ENCODE peak calls at places on chromosomes 3 and 15, in five cellular contexts. N, S, P, T and L are unnamed samples.

GRCh38 chr3:58999779-59000170 is 50.0 kb downstream of the CFAP20DC start:
- DNase-seq in N (peak), S (no peak), P (no peak), T (no peak), L (peak)

GRCh38 chr15:40545457-40545856 is 19.4 kb downstream of the CCDC32 start:
- DNase-seq in N (no peak), S (no peak), P (no peak), T (no peak), L (no peak)

GRCh38 chr3:115999598-115999997 is 376.3 kb downstream of the GAP43 start:
- DNase-seq in N (no peak), S (no peak), P (peak), T (no peak), L (no peak)

GRCh38 chr3:12901631-12902045 is 60.3 kb upstream of the RPL32 start:
- DNase-seq in N (no peak), S (no peak), P (no peak), T (no peak), L (no peak)

GRCh38 chr3:62940763-62941632 is 65.8 kb upstream of the CADPS start:
- DNase-seq in N (no peak), S (no peak), P (peak), T (no peak), L (peak)

GRCh38 chr3:69405067-69405466 is 19.2 kb upstream of the FRMD4B start:
- DNase-seq in N (no peak), S (no peak), P (no peak), T (no peak), L (no peak)

GRCh38 chr3:190912736-190913135 is 50.2 kb upstream of the GMNC start:
- DNase-seq in N (no peak), S (no peak), P (no peak), T (no peak), L (no peak)

GRCh38 chr3:46378426-46378942 is 7.7 kb downstream of the CCR5 start:
- DNase-seq in N (peak), S (peak), P (peak), T (peak), L (peak)

GRCh38 chr15:62400778-62401177 is 235.7 kb upstream of the C2CD4B start:
- DNase-seq in N (no peak), S (no peak), P (no peak), T (no peak), L (no peak)

GRCh38 chr15:67196222-67196621 is 58.2 kb downstream of the AAGAB start:
- DNase-seq in N (no peak), S (no peak), P (no peak), T (no peak), L (no peak)

GRCh38 chr3:98894791-98895576 is 6.5 kb downstream of the DCBLD2 start:
- DNase-seq in N (no peak), S (no peak), P (no peak), T (no peak), L (no peak)

GRCh38 chr15:70328137-70329115 is 230.7 kb upstream of the TLE3 start:
- DNase-seq in N (no peak), S (peak), P (no peak), T (peak), L (no peak)

GRCh38 chr15:82587805-82588204 is 47.5 kb upstream of the RPS17 start:
- DNase-seq in N (no peak), S (no peak), P (peak), T (no peak), L (no peak)

GRCh38 chr3:177538743-177539730 is 341.8 kb upstream of the TBL1XR1 start:
- DNase-seq in N (no peak), S (no peak), P (no peak), T (no peak), L (no peak)

GRCh38 chr15:70777156-70777926 is 14.0 kb upstream of the UACA start:
- DNase-seq in N (no peak), S (no peak), P (no peak), T (no peak), L (no peak)

GRCh38 chr3:35044185-35044584 is 595.1 kb upstream of the ARPP21 start:
- DNase-seq in N (no peak), S (no peak), P (no peak), T (no peak), L (no peak)

GRCh38 chr15:91782221-91782620 is 71.3 kb upstream of the SLCO3A1 start:
- DNase-seq in N (no peak), S (peak), P (no peak), T (no peak), L (no peak)

GRCh38 chr15:78149805-78150751 is 916 bp downstream of the IDH3A start:
- DNase-seq in N (peak), S (no peak), P (peak), T (no peak), L (no peak)

GRCh38 chr15:70495988-70496387 is 267.4 kb downstream of the UACA start:
- DNase-seq in N (no peak), S (no peak), P (no peak), T (no peak), L (no peak)

GRCh38 chr3:108103040-108103751 is 12.4 kb upstream of the CD47 start:
- DNase-seq in N (no peak), S (no peak), P (no peak), T (no peak), L (peak)

GRCh38 chr3:122200681-122201080 is 17.2 kb downstream of the CASR start:
- DNase-seq in N (no peak), S (no peak), P (no peak), T (no peak), L (no peak)

GRCh38 chr3:149356044-149356592 is 21.3 kb downstream of the TM4SF1 start:
- DNase-seq in N (no peak), S (no peak), P (no peak), T (no peak), L (no peak)

GRCh38 chr15:56244237-56244810 is 645 bp upstream of the RFX7 start:
- DNase-seq in N (peak), S (peak), P (peak), T (peak), L (peak)

GRCh38 chr3:69204315-69204957 is 82.0 kb upstream of the LMOD3 start:
- DNase-seq in N (no peak), S (peak), P (no peak), T (no peak), L (no peak)

GRCh38 chr3:184092199-184092598 is 4.7 kb upstream of the HTR3E start:
- DNase-seq in N (no peak), S (no peak), P (no peak), T (no peak), L (no peak)

GRCh38 chr15:57684491-57685184 is 21.9 kb upstream of the POLR2M start:
- DNase-seq in N (no peak), S (no peak), P (no peak), T (no peak), L (no peak)

GRCh38 chr15:41256577-41257038 is 25.5 kb downstream of the CHP1 start:
- DNase-seq in N (peak), S (no peak), P (no peak), T (no peak), L (no peak)

GRCh38 chr15:46786886-46787285 is 930.4 kb upstream of the SEMA6D start:
- DNase-seq in N (no peak), S (peak), P (peak), T (no peak), L (peak)

GRCh38 chr3:52052831-52053306 is 3.5 kb downstream of the DUSP7 start:
- DNase-seq in N (peak), S (peak), P (peak), T (peak), L (peak)

GRCh38 chr3:182713743-182714517 is 79.4 kb upstream of the ATP11B start:
- DNase-seq in N (peak), S (no peak), P (peak), T (peak), L (peak)

GRCh38 chr3:129120254-129121004 is 1.2 kb downstream of the RAB43 start:
- DNase-seq in N (peak), S (peak), P (peak), T (peak), L (peak)
- TF ChIP-seq CTCF in N (peak), S (peak), P (peak), T (peak), L (no peak)

GRCh38 chr3:100423611-100424010 is 22.3 kb downstream of the LNP1 start:
- DNase-seq in N (no peak), S (no peak), P (no peak), T (no peak), L (no peak)

GRCh38 chr3:100425321-100425720 is 24.0 kb downstream of the LNP1 start:
- DNase-seq in N (peak), S (no peak), P (no peak), T (no peak), L (no peak)

GRCh38 chr3:100426029-100426682 is 24.8 kb downstream of the LNP1 start:
- DNase-seq in N (no peak), S (no peak), P (no peak), T (no peak), L (no peak)

GRCh38 chr3:100429187-100429586 is 27.8 kb downstream of the LNP1 start:
- DNase-seq in N (no peak), S (no peak), P (no peak), T (no peak), L (no peak)

DNA sequence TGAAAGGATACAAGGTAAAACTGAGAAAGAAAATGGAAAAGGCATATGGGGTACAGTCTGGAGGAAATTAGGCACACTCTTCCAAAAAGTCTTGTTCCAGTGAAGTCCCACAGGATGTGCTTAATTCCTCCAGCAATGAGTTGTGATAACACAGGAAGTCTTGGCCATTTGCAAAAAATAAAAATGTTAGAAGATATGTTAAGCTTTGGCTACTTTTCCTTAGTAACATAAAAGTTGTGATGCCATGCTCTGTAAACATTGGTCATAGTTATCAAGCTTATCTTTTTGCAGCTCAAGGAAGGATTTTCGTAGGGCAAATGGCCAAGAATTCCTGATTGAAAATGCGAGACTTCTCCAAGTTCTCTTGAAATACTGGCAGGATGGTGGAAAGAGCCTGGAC is 26.4 kb downstream of the LNP1 start:
- DNase-seq in N (no peak), S (peak), P (no peak), T (peak), L (no peak)
- H3K4me3 ChIP-seq in N (no peak), S (no peak), P (no peak), T (no peak), L (no peak)

GRCh38 chr15:74781673-74782595 is at the start of gene CSK:
- DNase-seq in N (peak), S (peak), P (peak), T (no peak), L (peak)
- TF ChIP-seq CTCF in N (peak), S (peak), P (peak), T (peak), L (peak)

DNA sequence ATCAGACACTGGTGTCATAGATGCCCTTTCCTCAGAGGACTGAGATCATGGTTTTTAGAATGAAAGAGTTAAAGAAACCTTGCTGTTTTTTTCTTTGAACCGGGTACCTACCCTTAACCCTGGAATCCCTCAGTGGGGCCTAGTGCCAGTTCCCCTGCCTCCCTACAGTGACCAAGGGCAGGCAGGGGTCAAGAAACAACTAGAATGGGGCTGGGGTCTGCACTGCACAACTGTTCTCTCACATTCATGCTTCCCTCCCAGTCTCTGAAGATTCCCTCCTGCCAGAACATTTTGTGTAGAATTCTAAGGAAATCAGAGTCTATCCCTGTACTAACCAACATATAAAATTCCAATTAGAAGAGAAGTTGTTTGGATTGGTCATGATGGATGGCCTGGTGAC is 47.9 kb downstream of the TGFBR2 start:
- DNase-seq in N (no peak), S (no peak), P (no peak), T (no peak), L (no peak)
- H3K4me3 ChIP-seq in N (no peak), S (no peak), P (no peak), T (no peak), L (no peak)

DNA sequence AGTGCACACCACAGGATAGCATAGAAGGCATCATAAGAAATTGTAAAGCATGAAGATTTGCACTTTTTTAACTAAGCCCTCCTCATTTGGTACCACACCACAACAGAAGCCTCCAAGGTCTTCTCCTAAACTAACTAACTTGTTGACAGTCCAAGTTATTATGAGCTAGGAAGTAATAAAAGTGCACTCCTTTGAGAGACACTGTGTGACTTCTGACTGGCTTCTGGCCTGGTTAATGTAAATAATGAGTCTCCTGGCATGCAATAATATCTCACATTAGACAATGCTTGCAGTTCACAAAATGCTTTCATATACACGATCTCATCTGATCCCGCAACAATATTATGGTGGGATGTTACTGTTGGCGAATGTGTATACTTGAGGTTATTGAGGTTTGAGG is 103.9 kb upstream of the SLC24A5 start:
- DNase-seq in N (no peak), S (no peak), P (no peak), T (no peak), L (no peak)
- TF ChIP-seq CTCF in N (no peak), S (no peak), P (no peak), T (no peak), L (no peak)

DNA sequence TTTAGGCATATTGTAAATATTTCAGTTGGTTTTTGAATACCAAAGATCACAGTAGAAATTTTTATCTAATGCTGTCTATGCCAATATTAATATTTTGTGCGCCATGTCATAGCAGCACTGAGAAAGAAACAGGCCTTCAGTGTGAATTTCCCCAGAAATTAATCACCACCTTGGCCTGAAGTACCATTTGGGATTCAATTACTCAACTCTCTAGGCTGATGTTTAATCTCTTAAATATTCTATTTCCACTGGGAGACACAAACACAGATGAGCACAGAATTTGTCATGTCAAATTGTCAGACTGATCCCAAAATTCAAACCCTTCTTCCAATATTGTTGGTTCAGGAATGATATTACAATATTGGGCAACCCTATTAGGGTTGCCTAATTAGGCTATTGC is 509.3 kb downstream of the ROBO1 start:
- DNase-seq in N (no peak), S (no peak), P (no peak), T (no peak), L (no peak)
- H3K4me3 ChIP-seq in N (no peak), S (no peak), P (no peak), T (no peak), L (no peak)